ENCODE peak calls at places on chromosomes 12 and 14, in seven cellular contexts. A, I, V, P, O, H and S are unnamed samples.

GRCh38 chr14:35835208-35835982 is 9.3 kb downstream of the BRMS1L start:
- DNase-seq in A (no peak), I (no peak), V (no peak), P (no peak), O (no peak), H (no peak), S (no peak)

GRCh38 chr12:27333311-27334009 is 824 bp downstream of the BMAL2 start:
- DNase-seq in A (no peak), I (no peak), V (no peak), P (peak; percentile 44), O (peak; percentile 41), H (peak; percentile 43), S (peak; percentile 53)

GRCh38 chr12:2099595-2099994 is 46.8 kb downstream of the CACNA1C start:
- DNase-seq in A (no peak), I (no peak), V (no peak), P (no peak), O (no peak), H (no peak), S (no peak)

GRCh38 chr14:104149617-104150141 is 11.3 kb downstream of the KIF26A start:
- DNase-seq in A (peak; percentile 73), I (no peak), V (no peak), P (no peak), O (no peak), H (peak; percentile 87), S (no peak)

GRCh38 chr14:72876710-72877063 is 17.2 kb downstream of the DPF3 start:
- DNase-seq in A (no peak), I (no peak), V (no peak), P (no peak), O (no peak), H (peak; percentile 41), S (no peak)

GRCh38 chr12:5018677-5019076 is 25.0 kb upstream of the KCNA5 start:
- DNase-seq in A (no peak), I (no peak), V (peak; percentile 43), P (no peak), O (no peak), H (no peak), S (no peak)

GRCh38 chr12:124259168-124260066 is 35.5 kb upstream of the RFLNA start:
- DNase-seq in A (peak; percentile 63), I (peak; percentile 19), V (no peak), P (no peak), O (no peak), H (no peak), S (no peak)

GRCh38 chr12:71504471-71504852 is 64.9 kb downstream of the LGR5 start:
- DNase-seq in A (no peak), I (peak; percentile 5), V (peak; percentile 43), P (no peak), O (no peak), H (peak; percentile 62), S (no peak)

GRCh38 chr14:56340921-56341320 is 222.7 kb downstream of the PELI2 start:
- DNase-seq in A (no peak), I (no peak), V (no peak), P (no peak), O (no peak), H (no peak), S (no peak)

GRCh38 chr12:76023069-76023690 is 8.4 kb downstream of the PHLDA1 start:
- DNase-seq in A (no peak), I (no peak), V (no peak), P (no peak), O (no peak), H (no peak), S (no peak)

GRCh38 chr12:132014915-132015280 is 65.2 kb downstream of the EP400 start:
- DNase-seq in A (no peak), I (no peak), V (no peak), P (no peak), O (no peak), H (no peak), S (no peak)

GRCh38 chr12:114682101-114682919 is 1.7 kb downstream of the TBX3 start:
- DNase-seq in A (no peak), I (no peak), V (no peak), P (no peak), O (no peak), H (no peak), S (no peak)

DNA sequence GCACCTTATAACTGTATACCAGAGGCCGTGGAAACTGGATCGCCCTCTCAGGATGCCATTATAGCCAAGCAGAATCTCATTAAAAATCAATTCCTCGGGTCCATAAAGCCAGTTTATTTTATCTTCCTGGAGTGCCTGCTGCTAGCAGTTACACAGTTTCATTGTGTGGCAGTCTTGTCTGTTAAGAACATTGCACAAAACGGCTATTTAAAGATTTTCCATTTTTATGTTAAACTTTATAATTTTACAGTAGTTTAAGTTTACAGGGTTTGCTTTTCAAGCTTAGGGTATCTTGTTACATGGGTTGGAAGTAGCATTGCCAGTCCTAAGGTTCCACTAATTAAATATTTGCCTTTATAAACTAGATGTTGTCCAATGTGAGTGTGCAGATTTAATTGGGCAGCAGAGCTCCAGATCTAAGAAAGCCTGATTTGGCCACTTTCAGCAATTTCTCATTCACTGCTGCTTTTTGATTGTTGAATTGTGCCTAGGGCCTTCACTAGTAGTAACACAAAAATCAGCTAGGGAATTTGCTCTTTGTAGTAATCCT is 17.0 kb downstream of the TMEM30B start:
- DNase-seq in A (no peak), I (no peak), V (no peak), P (no peak), O (no peak), H (no peak), S (no peak)
- TF ChIP-seq CTCF in A (no peak), I (no peak), V (no peak), P (no peak), O (no peak), H (no peak), S (no peak)

GRCh38 chr12:101794574-101794973 is 36.2 kb downstream of the GNPTAB start:
- DNase-seq in A (no peak), I (no peak), V (no peak), P (no peak), O (no peak), H (no peak), S (no peak)

GRCh38 chr12:101793401-101793800 is 37.4 kb downstream of the GNPTAB start:
- DNase-seq in A (no peak), I (peak; percentile 60), V (no peak), P (no peak), O (no peak), H (no peak), S (peak; percentile 20)

GRCh38 chr12:101789171-101789570 is 41.6 kb downstream of the GNPTAB start:
- DNase-seq in A (no peak), I (no peak), V (no peak), P (no peak), O (no peak), H (no peak), S (no peak)

GRCh38 chr12:101795013-101795412 is 35.7 kb downstream of the GNPTAB start:
- DNase-seq in A (no peak), I (no peak), V (no peak), P (no peak), O (no peak), H (no peak), S (no peak)

GRCh38 chr12:101792046-101792931 is 38.5 kb downstream of the GNPTAB start:
- DNase-seq in A (no peak), I (no peak), V (no peak), P (no peak), O (no peak), H (no peak), S (no peak)
- TF ChIP-seq CTCF in A (peak; percentile 34), I (peak; percentile 42), V (no peak), P (no peak), O (peak; percentile 47), H (peak; percentile 18), S (peak; percentile 30)

DNA sequence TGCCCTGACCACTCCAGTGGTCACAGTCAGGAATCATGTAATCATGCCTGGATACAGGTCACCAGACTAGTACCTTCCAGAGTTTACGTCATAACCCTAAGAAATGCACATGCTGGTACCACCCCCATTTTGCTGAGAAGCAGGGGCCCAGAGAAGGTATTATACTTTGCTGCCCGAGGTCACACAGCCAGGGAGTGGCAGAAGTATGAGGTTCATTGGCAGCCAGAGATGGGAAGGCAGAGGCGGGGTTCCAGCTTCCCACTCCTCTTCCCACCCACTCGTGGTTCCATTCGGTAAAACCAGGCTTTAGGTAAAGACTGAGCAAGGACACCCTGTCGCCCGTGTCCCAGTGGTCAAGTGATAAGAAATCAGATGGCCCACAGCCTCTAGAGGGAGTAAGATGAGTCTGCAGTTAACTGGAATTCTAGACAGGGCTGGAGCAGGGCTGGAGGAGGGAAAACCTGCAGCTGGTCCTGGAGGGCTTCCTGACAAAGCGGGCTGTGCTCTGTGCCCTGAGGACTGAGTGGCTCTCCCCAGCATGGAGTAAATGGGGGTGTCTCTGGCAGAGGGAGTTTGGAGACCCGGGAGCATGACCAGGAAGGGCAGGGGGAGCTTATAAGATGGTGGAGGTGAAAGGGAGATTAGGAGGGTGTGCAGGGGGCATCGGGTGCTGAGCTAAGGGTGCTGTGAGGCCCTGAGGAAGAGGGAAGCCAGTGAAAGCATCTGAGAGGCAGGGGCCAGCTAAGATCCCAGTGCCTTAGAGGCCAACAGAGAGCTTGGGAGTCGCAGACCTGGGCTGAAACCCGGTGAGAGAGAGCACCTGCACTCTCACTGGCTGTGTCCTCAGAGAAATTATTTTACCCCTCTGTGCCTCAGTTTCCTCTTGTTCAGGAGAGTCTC is 5.7 kb downstream of the FAM222A start:
- DNase-seq in A (peak; percentile 81), I (no peak), V (no peak), P (no peak), O (no peak), H (peak; percentile 82), S (no peak)
- TF ChIP-seq CTCF in A (peak; percentile 34), I (peak; percentile 39), V (no peak), P (peak; percentile 39), O (no peak), H (peak; percentile 59), S (no peak)

GRCh38 chr12:47904647-47905312 is at the start of gene VDR:
- DNase-seq in A (peak; percentile 89), I (peak; percentile 75), V (peak; percentile 76), P (peak; percentile 64), O (peak; percentile 67), H (peak; percentile 91), S (peak; percentile 92)

GRCh38 chr12:47902131-47902639 is 2.6 kb downstream of the VDR start:
- DNase-seq in A (peak; percentile 66), I (no peak), V (no peak), P (no peak), O (no peak), H (no peak), S (no peak)

GRCh38 chr12:47903151-47903611 is 1.6 kb downstream of the VDR start:
- DNase-seq in A (no peak), I (peak; percentile 96), V (peak; percentile 59), P (no peak), O (no peak), H (no peak), S (peak; percentile 43)

GRCh38 chr12:47905313-47905730 is 528 bp upstream of the VDR start:
- DNase-seq in A (peak; percentile 65), I (no peak), V (no peak), P (peak; percentile 70), O (peak; percentile 50), H (no peak), S (no peak)

DNA sequence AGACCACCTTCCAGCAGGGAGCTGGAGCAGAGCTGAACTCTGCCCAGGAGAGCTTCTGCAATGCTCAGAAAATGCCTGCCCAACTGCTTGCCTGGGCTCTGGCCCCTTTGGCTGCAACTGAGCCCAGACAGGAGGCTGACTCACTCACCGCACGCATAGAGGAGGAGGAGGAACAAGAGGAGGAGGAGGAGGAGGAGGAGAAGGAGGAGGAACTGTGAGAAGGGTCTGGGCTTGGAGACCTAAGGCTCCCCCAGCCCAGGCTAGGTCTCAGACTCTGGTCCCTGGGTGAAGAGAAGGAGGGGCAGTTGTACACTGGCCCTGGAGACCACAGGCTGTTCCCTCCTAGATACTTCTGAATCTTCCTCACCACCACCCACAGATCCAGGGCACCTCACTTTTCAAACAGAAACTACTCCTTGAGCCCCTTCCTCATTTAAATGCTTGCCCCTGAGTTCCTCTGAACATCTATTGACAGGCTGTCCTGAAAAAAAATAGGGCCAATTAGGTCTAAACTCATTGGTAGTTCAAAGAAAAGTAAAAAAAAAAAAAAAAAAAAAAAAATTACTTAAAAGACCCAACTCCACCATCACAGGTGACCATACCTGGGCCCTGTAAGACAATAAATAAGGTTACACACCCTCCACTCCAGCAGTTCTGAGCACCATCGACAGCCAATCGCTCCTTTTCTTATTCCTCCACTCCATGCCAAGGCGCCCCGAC is 707 bp downstream of the VDR start:
- DNase-seq in A (peak; percentile 80), I (peak; percentile 89), V (peak; percentile 76), P (no peak), O (peak; percentile 61), H (no peak), S (no peak)
- TF ChIP-seq CTCF in A (no peak), I (no peak), V (no peak), P (no peak), O (no peak), H (no peak), S (no peak)